ENCODE peak calls at places on chromosomes 4 and X, in ten cellular contexts. Q is esophagus squamous epithelium; S is astrocyte; Y is trophoblast cell; M is lower lobe of right lung; W is heart right ventricle; H is ascending aorta; D is GM12878; V is NT2/D1; U is CD8-positive, alpha-beta memory T cell. C is an unnamed sample.
A peak's percentile ranks its signal among the peaks of the same experiment; 100 is the strongest.

GRCh38 chr4:476501-476900 is 22.5 kb downstream of the ZNF721 start:
- DNase-seq in Q (no peak), S (peak; percentile 71), Y (no peak), M (no peak), W (no peak), H (no peak), D (no peak), V (no peak), U (no peak), C (no peak)

GRCh38 chr4:159035570-159035969 is 67.3 kb upstream of the RAPGEF2 start:
- DNase-seq in Q (no peak), S (no peak), Y (no peak), M (no peak), W (no peak), H (no peak), D (no peak), V (no peak), U (no peak), C (no peak)

GRCh38 chr4:87116230-87116629 is 104.2 kb downstream of the KLHL8 start:
- DNase-seq in Q (no peak), S (peak; percentile 39), Y (no peak), M (no peak), W (no peak), H (no peak), D (no peak), V (no peak), U (no peak), C (no peak)

GRCh38 chrX:33014949-33015348 is 196.4 kb downstream of the DMD start:
- DNase-seq in Q (no peak), S (no peak), Y (no peak), M (no peak), W (no peak), H (no peak), D (no peak), V (no peak), U (no peak), C (no peak)

GRCh38 chr4:47531241-47531953 is 46.3 kb downstream of the ATP10D start:
- DNase-seq in Q (no peak), S (peak; percentile 98), Y (peak; percentile 79), M (no peak), W (no peak), H (peak; percentile 24), D (peak; percentile 86), V (peak; percentile 9), U (peak; percentile 21), C (no peak)

GRCh38 chrX:48754124-48754667 is 7.4 kb upstream of the GLOD5 start:
- DNase-seq in Q (no peak), S (no peak), Y (peak; percentile 45), M (no peak), W (no peak), H (no peak), D (no peak), V (no peak), U (no peak), C (no peak)

GRCh38 chrX:136950206-136950605 is 69.7 kb upstream of the RBMX start:
- DNase-seq in Q (no peak), S (no peak), Y (no peak), M (no peak), W (no peak), H (no peak), D (no peak), V (no peak), U (no peak), C (no peak)

GRCh38 chr4:48778431-48779094 is 1.5 kb downstream of the FRYL start:
- DNase-seq in Q (no peak), S (peak; percentile 59), Y (peak; percentile 78), M (no peak), W (no peak), H (no peak), D (no peak), V (no peak), U (no peak), C (no peak)

GRCh38 chr4:56240554-56241190 is 146.6 kb downstream of the AASDH start:
- DNase-seq in Q (no peak), S (peak; percentile 85), Y (no peak), M (no peak), W (no peak), H (no peak), D (no peak), V (no peak), U (no peak), C (no peak)

GRCh38 chr4:88526221-88526815 is 2.7 kb upstream of the PYURF start:
- DNase-seq in Q (no peak), S (no peak), Y (peak; percentile 21), M (no peak), W (no peak), H (no peak), D (no peak), V (no peak), U (no peak), C (no peak)

GRCh38 chr4:30866444-30866843 is 146.3 kb downstream of the PCDH7 start:
- DNase-seq in Q (no peak), S (peak; percentile 52), Y (no peak), M (no peak), W (no peak), H (no peak), D (no peak), V (no peak), U (no peak), C (no peak)

GRCh38 chr4:89123418-89123817 is 12.1 kb downstream of the TIGD2 start:
- DNase-seq in Q (no peak), S (peak; percentile 46), Y (peak; percentile 86), M (no peak), W (no peak), H (no peak), D (no peak), V (no peak), U (no peak), C (no peak)

GRCh38 chrX:37580080-37580479 is 8.6 kb downstream of the LANCL3 start:
- DNase-seq in Q (no peak), S (no peak), Y (peak; percentile 9), M (no peak), W (no peak), H (no peak), D (no peak), V (no peak), U (no peak), C (no peak)

DNA sequence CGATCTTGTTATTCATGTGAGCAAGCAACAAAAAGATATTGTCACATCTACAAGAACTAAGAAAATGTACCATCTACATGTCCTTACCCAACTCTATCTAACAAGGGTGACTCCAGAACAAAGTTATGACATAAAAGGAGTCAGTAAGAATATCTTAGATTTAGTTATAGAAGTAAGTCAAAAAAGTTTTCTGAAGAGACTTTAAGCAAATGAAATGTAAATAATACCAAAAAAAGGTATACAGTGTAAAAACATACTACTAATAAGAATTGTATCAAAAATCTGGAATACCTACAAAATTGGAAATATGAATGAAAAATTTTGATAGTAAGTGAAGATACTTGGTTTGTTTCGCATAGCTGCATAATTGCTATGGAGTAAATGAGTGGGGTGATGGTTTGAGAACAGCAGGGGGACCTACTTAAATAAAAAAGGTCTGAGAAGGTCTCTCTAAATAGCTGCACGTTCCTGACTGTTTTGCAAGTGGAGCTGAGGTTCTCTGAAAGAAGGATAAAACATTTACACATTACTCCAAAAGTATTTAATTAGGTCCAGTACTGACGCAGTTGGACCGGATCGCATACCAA is 51.0 kb upstream of the ENPP6 start:
- DNase-seq in Q (no peak), S (no peak), Y (no peak), M (no peak), W (no peak), H (no peak), D (no peak), V (no peak), U (no peak), C (no peak)
- H3K4me3 ChIP-seq in Q (no peak overlapping the region), S (peak overlapping the region; percentile 54), Y (no peak overlapping the region), M (peak overlapping the region; percentile 36), W (no peak overlapping the region), H (no peak overlapping the region), D (peak overlapping the region; percentile 27), V (no peak overlapping the region), U (peak overlapping the region; percentile 53), C (peak overlapping the region; percentile 34)

DNA sequence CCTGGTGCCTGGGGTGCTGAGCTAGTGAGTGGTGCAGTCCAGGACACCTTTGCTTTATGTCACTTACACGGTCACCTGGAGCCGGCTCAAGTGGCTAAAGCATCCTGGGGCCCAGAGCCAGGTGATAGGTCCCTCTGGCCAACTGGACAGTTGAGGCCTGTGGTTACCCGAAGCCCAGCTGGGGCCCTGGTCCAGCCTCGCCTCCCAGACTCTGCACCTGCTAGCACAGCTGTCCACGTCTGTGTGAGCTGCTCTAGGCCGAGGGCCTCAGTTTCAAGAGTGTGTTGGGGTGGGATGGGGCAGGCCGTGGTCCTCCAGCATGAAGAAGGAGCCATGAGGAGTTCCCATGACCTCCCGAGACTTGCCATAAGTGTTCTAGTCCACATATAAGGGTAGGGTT is 7.7 kb upstream of the ADD1 start:
- DNase-seq in Q (no peak), S (no peak), Y (no peak), M (no peak), W (no peak), H (no peak), D (no peak), V (no peak), U (no peak), C (no peak)
- H3K4me1 ChIP-seq in Q (peaks cover 22% of the 10 kb centered on the region), S (peaks cover 7% of the 10 kb centered on the region), Y (no peaks in the 10 kb centered on the region), M (peaks cover 43% of the 10 kb centered on the region), W (peaks cover 60% of the 10 kb centered on the region), H (peaks cover 10% of the 10 kb centered on the region), D (peaks cover 44% of the 10 kb centered on the region), V (peaks cover 5% of the 10 kb centered on the region), U (peaks cover 59% of the 10 kb centered on the region), C (peaks cover 18% of the 10 kb centered on the region)

GRCh38 chr4:165192956-165193355 is 14.4 kb upstream of the KLHL2 start:
- DNase-seq in Q (no peak), S (no peak), Y (no peak), M (no peak), W (no peak), H (no peak), D (no peak), V (no peak), U (no peak), C (no peak)

GRCh38 chr4:165192500-165192898 is 14.9 kb upstream of the KLHL2 start:
- DNase-seq in Q (no peak), S (no peak), Y (no peak), M (no peak), W (no peak), H (no peak), D (no peak), V (no peak), U (no peak), C (no peak)

GRCh38 chr4:165191253-165191652 is 16.1 kb upstream of the KLHL2 start:
- DNase-seq in Q (no peak), S (no peak), Y (no peak), M (no peak), W (no peak), H (no peak), D (no peak), V (no peak), U (no peak), C (no peak)

GRCh38 chr4:165191814-165192499 is 15.4 kb upstream of the KLHL2 start:
- DNase-seq in Q (no peak), S (no peak), Y (no peak), M (no peak), W (no peak), H (no peak), D (no peak), V (no peak), U (no peak), C (no peak)

GRCh38 chr4:165194368-165194767 is 13.0 kb upstream of the KLHL2 start:
- DNase-seq in Q (no peak), S (no peak), Y (no peak), M (no peak), W (no peak), H (no peak), D (no peak), V (no peak), U (no peak), C (no peak)
- H3K4me3 ChIP-seq in Q (no peak overlapping the region), S (no peak overlapping the region), Y (no peak overlapping the region), M (no peak overlapping the region), W (no peak overlapping the region), H (no peak overlapping the region), D (no peak overlapping the region), V (no peak overlapping the region), U (no peak overlapping the region), C (no peak overlapping the region)

GRCh38 chr4:153433753-153434105 is 32.4 kb upstream of the TMEM131L start:
- DNase-seq in Q (no peak), S (no peak), Y (peak; percentile 30), M (no peak), W (no peak), H (no peak), D (no peak), V (no peak), U (no peak), C (no peak)
- H3K4me1 ChIP-seq in Q (no peaks in the 10 kb centered on the region), S (no peaks in the 10 kb centered on the region), Y (no peaks in the 10 kb centered on the region), M (no peaks in the 10 kb centered on the region), W (peaks cover 19% of the 10 kb centered on the region), H (peaks cover 5% of the 10 kb centered on the region), D (peaks cover 35% of the 10 kb centered on the region), V (no peaks in the 10 kb centered on the region), U (peaks cover 57% of the 10 kb centered on the region), C (no peaks in the 10 kb centered on the region)